ENCODE peak calls at places on chromosome X, in six cellular contexts. B is tibial nerve, P is thyroid gland, K is A549, U is stomach, L is HCT116. N is an unnamed sample.

GRCh38 chrX:114152130-114152529 is 431.8 kb upstream of the HTR2C start:
- DNase-seq in B (no peak), P (no peak), K (peak), U (no peak), L (peak), N (no peak)

GRCh38 chrX:134741801-134742200 is 83.5 kb upstream of the PLAC1 start:
- DNase-seq in B (no peak), P (no peak), K (no peak), U (no peak), L (no peak), N (no peak)

GRCh38 chrX:136694491-136695087 is 46.6 kb downstream of the CD40LG start:
- DNase-seq in B (no peak), P (no peak), K (peak), U (no peak), L (peak), N (no peak)

GRCh38 chrX:118751950-118752783 is 24.8 kb downstream of the IL13RA1 start:
- DNase-seq in B (no peak), P (no peak), K (no peak), U (no peak), L (no peak), N (peak)

GRCh38 chrX:148541461-148541983 is 41.1 kb downstream of the AFF2 start:
- DNase-seq in B (no peak), P (no peak), K (no peak), U (no peak), L (no peak), N (no peak)

GRCh38 chrX:126836195-126836594 is 16.7 kb downstream of the PRR32 start:
- DNase-seq in B (no peak), P (no peak), K (no peak), U (no peak), L (no peak), N (no peak)

GRCh38 chrX:47186096-47186740 is 7.4 kb upstream of the UBA1 start:
- DNase-seq in B (no peak), P (no peak), K (no peak), U (no peak), L (no peak), N (no peak)

GRCh38 chrX:119682019-119682989 is 10.7 kb downstream of the SEPTIN6 start:
- DNase-seq in B (no peak), P (no peak), K (no peak), U (no peak), L (no peak), N (no peak)

GRCh38 chrX:48937065-48937907 is 18.5 kb upstream of the PIM2 start:
- DNase-seq in B (no peak), P (peak), K (no peak), U (peak), L (no peak), N (no peak)

GRCh38 chrX:48083706-48084105 is 12.3 kb upstream of the ZNF630 start:
- DNase-seq in B (no peak), P (no peak), K (no peak), U (no peak), L (no peak), N (no peak)

GRCh38 chrX:72021975-72022374 is 109.7 kb downstream of the RTL5 start:
- DNase-seq in B (no peak), P (no peak), K (no peak), U (no peak), L (no peak), N (no peak)

GRCh38 chrX:19540076-19540475 is 24.8 kb upstream of the MAP3K15 start:
- DNase-seq in B (no peak), P (no peak), K (no peak), U (no peak), L (no peak), N (no peak)

DNA sequence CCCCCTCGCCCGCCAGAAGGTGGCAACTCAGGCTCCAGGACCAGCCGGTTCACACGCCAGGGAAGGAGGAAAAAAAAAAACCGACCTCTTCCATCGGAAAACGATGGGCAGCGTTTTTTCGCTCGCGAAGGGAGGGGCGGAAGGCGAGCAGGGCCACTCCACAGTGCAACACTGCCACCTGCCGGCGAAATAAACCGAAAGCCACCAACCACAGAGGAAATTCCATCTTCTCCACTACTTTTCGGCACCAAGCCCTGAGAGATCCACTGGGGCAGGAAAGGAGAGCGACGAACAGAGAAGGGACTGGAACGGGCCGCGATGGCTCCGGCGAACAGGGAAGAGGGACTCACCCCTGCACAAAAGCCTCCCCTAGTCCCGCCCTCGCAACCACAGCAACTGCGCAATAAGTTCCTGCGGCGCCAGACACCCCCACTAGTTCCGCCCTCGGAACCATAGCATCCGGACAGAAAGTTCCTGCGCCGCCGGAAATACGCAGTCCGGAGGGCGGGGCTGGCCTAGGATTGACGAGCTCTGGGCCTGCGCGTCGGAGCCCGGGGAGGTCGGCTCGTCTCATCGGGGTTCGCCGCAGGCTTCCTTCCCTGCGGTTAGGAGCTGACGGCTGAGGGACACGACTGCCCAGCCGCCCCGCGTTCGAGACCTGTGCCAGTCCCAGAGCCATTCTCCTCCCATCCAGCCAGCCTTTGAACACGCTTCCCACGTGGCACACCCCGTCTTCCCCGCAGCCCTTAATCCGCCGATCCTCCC is 23.4 kb downstream of the FAM156A start:
- DNase-seq in B (peak), P (peak), K (peak), U (peak), L (peak), N (peak)
- TF ChIP-seq POLR2A in B (peak), P (peak), K (peak), U (no peak), L (peak), N (peak)

DNA sequence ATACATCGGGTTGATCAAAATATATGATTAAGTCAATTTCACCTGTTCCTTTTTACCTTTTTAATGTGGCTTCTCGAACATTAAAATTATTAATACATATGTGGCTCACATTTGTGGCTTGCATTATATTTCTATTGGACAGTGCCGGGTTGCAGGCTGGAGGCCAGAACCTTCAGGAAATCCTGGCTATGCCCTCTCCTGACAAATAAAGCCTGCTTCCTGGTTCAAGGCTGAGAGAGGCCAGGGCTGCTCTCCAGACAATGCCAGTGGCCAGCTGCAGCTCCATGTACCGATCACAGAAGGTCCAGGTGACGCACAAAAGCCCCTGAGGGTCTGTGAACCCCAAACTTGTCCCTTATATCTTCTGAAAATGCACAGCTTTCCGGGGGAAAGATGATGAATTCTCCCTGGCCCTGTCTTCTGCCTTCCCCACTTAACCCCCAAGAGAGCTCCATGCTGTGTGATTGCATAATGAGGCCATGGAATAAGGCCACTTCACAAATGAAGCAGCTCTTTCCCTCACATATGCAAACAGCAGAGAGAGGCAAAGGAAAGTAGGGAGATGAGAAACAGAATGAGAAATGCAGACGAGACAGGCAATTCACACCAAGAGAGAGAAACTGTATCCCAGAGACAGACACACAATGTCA is 241.2 kb downstream of the BCOR start:
- DNase-seq in B (no peak), P (no peak), K (no peak), U (peak), L (no peak), N (no peak)
- TF ChIP-seq POLR2A in B (no peak), P (no peak), K (no peak), U (no peak), L (no peak), N (no peak)

DNA sequence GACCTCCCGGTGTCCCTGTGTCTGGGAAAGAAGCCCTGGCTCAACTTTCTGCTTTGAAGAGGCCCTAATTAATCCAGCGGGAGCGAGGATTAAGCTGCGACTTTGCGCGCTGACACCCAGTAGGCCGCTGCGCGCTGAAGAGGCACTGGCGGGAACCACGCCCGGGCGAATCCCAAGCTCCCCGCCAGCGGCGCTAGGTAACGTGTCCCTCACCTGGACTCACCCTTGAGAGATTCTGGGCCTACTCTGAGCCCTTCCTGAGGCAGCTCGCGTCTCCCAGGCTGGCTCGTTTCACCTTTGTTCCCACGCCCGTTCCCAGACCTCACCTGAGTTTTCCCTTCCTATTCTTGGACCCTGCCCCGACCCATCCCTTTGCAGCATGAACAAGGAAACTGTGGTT is 616 bp upstream of the KLHL34 start:
- DNase-seq in B (no peak), P (no peak), K (no peak), U (no peak), L (no peak), N (no peak)
- TF ChIP-seq POLR2A in B (no peak), P (no peak), K (no peak), U (no peak), L (no peak), N (no peak)

GRCh38 chrX:24054182-24055042 is at the start of gene EIF2S3:
- DNase-seq in B (peak), P (peak), K (peak), U (peak), L (peak), N (peak)
- TF ChIP-seq POLR2A in B (peak), P (no peak), K (peak), U (no peak), L (peak), N (peak)

GRCh38 chrX:34915463-34916225 is 27.0 kb upstream of the FAM47B start:
- DNase-seq in B (no peak), P (no peak), K (no peak), U (no peak), L (no peak), N (no peak)

GRCh38 chrX:34917146-34917545 is 25.4 kb upstream of the FAM47B start:
- DNase-seq in B (no peak), P (no peak), K (no peak), U (no peak), L (no peak), N (no peak)

GRCh38 chrX:34918856-34919255 is 23.7 kb upstream of the FAM47B start:
- DNase-seq in B (no peak), P (no peak), K (peak), U (no peak), L (no peak), N (no peak)

DNA sequence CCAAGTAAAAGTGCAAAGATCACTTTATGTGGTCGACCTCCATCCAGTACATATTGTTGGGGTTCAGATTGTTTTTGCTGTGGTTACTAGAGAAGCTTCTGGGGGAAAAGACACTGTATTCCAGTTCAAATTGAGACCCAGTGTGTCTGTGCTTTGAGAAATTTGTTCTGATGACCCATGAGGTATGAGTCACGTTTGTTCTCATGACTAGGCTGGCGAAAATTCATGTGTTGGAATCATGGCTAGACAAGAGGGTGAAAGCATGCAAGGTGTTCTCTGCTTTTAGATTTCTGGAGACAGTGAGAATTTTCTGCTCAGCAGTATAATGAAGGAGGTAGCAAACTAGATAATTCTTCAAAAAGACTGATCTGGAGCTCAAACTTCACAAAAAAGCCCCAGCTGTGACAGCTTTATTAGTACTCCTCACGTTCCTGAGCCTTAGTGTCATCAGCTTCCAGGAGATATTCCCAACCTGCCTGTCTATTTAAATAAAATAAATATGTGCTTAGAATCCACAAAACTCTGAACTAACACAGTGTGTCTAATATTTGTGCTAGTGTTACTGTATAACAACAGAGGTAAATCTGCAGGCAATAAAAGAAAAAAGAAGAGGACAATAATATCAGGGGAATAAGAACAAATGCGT is 24.4 kb upstream of the FAM47B start:
- DNase-seq in B (no peak), P (no peak), K (peak), U (no peak), L (no peak), N (no peak)
- TF ChIP-seq POLR2A in B (no peak), P (no peak), K (no peak), U (no peak), L (no peak), N (no peak)

GRCh38 chrX:153334654-153335295 is 822 bp downstream of the ZNF275 start:
- DNase-seq in B (no peak), P (no peak), K (no peak), U (no peak), L (no peak), N (no peak)
- TF ChIP-seq POLR2A in B (no peak), P (no peak), K (no peak), U (no peak), L (no peak), N (no peak)

GRCh38 chrX:150663061-150663460 is 30.1 kb upstream of the MTMR1 start:
- DNase-seq in B (no peak), P (no peak), K (no peak), U (no peak), L (no peak), N (no peak)

GRCh38 chrX:150664290-150664689 is 28.9 kb upstream of the MTMR1 start:
- DNase-seq in B (no peak), P (peak), K (no peak), U (peak), L (no peak), N (no peak)
- TF ChIP-seq POLR2A in B (no peak), P (no peak), K (no peak), U (no peak), L (no peak), N (no peak)

GRCh38 chrX:43655961-43656494 is at the start of gene MAOA:
- DNase-seq in B (peak), P (peak), K (peak), U (peak), L (no peak), N (no peak)
- TF ChIP-seq POLR2A in B (no peak), P (peak), K (no peak), U (no peak), L (no peak), N (no peak)

GRCh38 chrX:106611323-106611681 is 476 bp upstream of the RADX start:
- DNase-seq in B (no peak), P (no peak), K (no peak), U (no peak), L (no peak), N (no peak)

GRCh38 chrX:106612403-106612789 is 618 bp downstream of the RADX start:
- DNase-seq in B (no peak), P (no peak), K (no peak), U (no peak), L (no peak), N (no peak)

GRCh38 chrX:106615041-106615440 is 3.3 kb downstream of the RADX start:
- DNase-seq in B (no peak), P (no peak), K (no peak), U (no peak), L (no peak), N (no peak)

GRCh38 chrX:106613277-106613676 is 1.5 kb downstream of the RADX start:
- DNase-seq in B (no peak), P (no peak), K (no peak), U (no peak), L (no peak), N (no peak)

DNA sequence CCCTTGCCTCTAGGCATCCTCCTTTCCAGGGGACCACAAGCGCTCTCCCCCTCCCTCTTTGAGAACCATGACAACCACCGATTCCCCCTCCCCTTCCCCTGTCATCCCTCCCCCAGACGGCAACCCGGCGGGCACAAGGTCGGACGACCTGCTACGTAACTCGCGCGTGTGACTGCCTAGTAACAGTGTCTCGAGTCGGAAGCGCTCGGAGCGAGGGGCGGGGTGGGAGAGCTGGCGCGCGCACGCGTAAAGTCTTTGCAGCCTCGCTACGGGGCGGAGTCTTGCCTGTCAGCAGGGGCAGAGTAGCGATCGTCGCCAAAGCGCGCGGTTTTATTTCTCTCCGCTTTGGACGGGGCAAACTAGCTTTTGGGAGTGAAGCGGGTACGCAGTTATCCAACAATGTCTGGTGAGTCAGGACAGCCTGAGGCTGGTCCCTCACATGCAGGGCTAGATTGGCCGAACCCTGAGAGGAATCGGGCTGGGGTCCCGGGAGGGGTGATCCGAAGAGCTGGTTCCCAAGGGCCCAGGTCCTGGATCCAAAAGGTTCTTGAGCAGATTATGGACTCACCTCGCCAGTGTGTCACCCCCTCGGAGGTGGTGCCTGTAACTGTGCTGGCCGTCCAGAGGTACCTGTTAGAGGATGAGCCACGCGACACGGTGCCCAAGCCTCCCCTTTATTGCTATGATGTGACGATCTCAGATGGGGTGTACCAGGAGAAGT is at the start of gene RADX:
- DNase-seq in B (peak), P (peak), K (peak), U (peak), L (peak), N (peak)
- TF ChIP-seq POLR2A in B (peak), P (no peak), K (no peak), U (no peak), L (peak), N (no peak)

GRCh38 chrX:130264573-130264972 is 4.1 kb downstream of the ZNF280C start:
- DNase-seq in B (no peak), P (no peak), K (no peak), U (no peak), L (no peak), N (no peak)

GRCh38 chrX:130263016-130263415 is 5.7 kb downstream of the ZNF280C start:
- DNase-seq in B (no peak), P (no peak), K (no peak), U (no peak), L (no peak), N (no peak)

GRCh38 chrX:130268500-130269170 is at the start of gene ZNF280C:
- DNase-seq in B (peak), P (peak), K (peak), U (peak), L (peak), N (peak)
- TF ChIP-seq POLR2A in B (peak), P (no peak), K (peak), U (no peak), L (peak), N (peak)

N was measured in GM12891.